ENCODE peak calls at places on chromosomes 7 and 10, in four cellular contexts. B is fibroblast of lung, S is spleen, Y is dorsolateral prefrontal cortex. D is an unnamed sample.
A peak's percentile ranks its signal among the peaks of the same experiment; 100 is the strongest.

GRCh38 chr7:134515569-134516468 is 11.5 kb upstream of the AKR1B10 start:
- DNase-seq in B (peak; percentile 87), S (no peak), Y (no peak), D (no peak)

GRCh38 chr7:139471740-139472353 is 11.6 kb downstream of the KLRG2 start:
- DNase-seq in B (peak; percentile 63), S (no peak), Y (no peak), D (no peak)

GRCh38 chr7:51263631-51264484 is 52.8 kb downstream of the COBL start:
- DNase-seq in B (no peak), S (no peak), Y (no peak), D (no peak)

GRCh38 chr7:121313793-121314676 is 14.8 kb upstream of the WNT16 start:
- DNase-seq in B (peak; percentile 41), S (no peak), Y (no peak), D (no peak)

GRCh38 chr7:138999414-138999813 is 18.2 kb upstream of the KIAA1549 start:
- DNase-seq in B (no peak), S (no peak), Y (no peak), D (no peak)

GRCh38 chr10:113650172-113650571 is 13.7 kb downstream of the NRAP start:
- DNase-seq in B (no peak), S (no peak), Y (no peak), D (no peak)

GRCh38 chr10:69748621-69749020 is 53.1 kb upstream of the COL13A1 start:
- DNase-seq in B (peak; percentile 13), S (no peak), Y (no peak), D (no peak)

GRCh38 chr7:24722386-24723177 is 34.7 kb downstream of the GSDME start:
- DNase-seq in B (peak; percentile 44), S (peak; percentile 74), Y (no peak), D (peak; percentile 21)

GRCh38 chr7:73612598-73613269 is 11.6 kb downstream of the MLXIPL start:
- DNase-seq in B (peak; percentile 25), S (no peak), Y (no peak), D (no peak)

GRCh38 chr10:131065673-131066331 is 245.7 kb downstream of the TCERG1L start:
- DNase-seq in B (no peak), S (peak; percentile 18), Y (no peak), D (no peak)

GRCh38 chr7:45078199-45078681 is 10.5 kb downstream of the NACAD start:
- DNase-seq in B (no peak), S (no peak), Y (no peak), D (no peak)

GRCh38 chr7:10910447-10910846 is 63.2 kb upstream of the PHF14 start:
- DNase-seq in B (no peak), S (no peak), Y (no peak), D (no peak)

GRCh38 chr7:123030631-123031030 is 35.1 kb upstream of the TAS2R16 start:
- DNase-seq in B (no peak), S (no peak), Y (no peak), D (no peak)

GRCh38 chr7:158043461-158044155 is 544.0 kb downstream of the PTPRN2 start:
- DNase-seq in B (no peak), S (peak; percentile 47), Y (no peak), D (no peak)

GRCh38 chr10:11776080-11776479 is 33.9 kb downstream of the ECHDC3 start:
- DNase-seq in B (peak; percentile 35), S (no peak), Y (no peak), D (no peak)

GRCh38 chr10:118216071-118216470 is 126.1 kb downstream of the FAM204A start:
- DNase-seq in B (no peak), S (no peak), Y (no peak), D (no peak)

GRCh38 chr10:69974551-69975155 is 78.0 kb upstream of the MACROH2A2 start:
- DNase-seq in B (peak; percentile 81), S (no peak), Y (no peak), D (no peak)

GRCh38 chr10:97757471-97757870 is 14.3 kb downstream of the SFRP5 start:
- DNase-seq in B (no peak), S (no peak), Y (no peak), D (no peak)

GRCh38 chr10:126233721-126234120 is 154.6 kb downstream of the ADAM12 start:
- DNase-seq in B (no peak), S (no peak), Y (no peak), D (no peak)

GRCh38 chr10:1069680-1070079 is 13.5 kb downstream of the WDR37 start:
- DNase-seq in B (no peak), S (no peak), Y (no peak), D (no peak)

DNA sequence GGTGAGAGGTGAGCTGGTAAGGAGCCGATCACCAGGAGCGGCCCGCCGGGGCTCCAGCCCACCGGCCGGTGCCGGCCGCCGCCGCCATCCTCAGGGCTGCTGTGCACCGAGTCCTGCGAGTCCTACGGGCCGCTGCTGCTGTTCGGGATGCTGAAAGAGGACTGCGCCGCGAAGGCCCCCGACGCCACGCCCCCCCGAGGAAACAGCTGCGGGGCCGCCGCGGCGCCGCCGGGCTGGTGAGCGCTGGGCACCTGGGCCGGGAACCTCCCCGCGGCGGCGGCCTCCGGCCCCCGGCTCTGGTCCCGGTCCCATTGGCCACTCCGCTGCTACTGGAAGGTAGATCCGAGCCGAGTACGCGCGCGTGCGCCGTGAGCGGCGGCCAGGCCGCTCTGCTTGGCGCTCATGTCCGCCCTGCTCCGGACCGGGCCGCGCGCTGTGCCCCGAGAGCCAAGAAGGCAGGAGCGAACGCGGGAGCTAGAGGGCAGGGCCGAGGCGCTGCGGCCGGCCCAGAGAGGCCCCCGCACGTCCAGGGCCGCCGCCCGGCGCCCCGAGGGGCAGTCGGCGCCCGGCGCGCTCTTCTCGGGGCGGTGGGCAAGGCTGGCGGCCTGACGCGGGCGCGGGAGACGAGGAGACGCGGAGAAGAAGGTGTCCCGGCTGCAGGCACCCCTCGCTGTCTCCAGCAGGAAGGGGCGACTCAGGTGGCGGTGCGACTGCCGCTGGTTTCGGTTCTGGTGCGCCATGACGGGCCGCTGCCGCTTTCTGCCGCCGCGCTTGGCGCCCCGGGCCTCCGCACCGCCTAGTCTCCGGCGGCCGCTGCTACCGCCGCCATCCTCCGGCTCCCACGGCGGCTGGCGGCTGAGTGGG is 121.3 kb upstream of the WIPF3 start:
- DNase-seq in B (peak; percentile 75), S (peak; percentile 92), Y (peak; percentile 61), D (no peak)
- H3K27ac ChIP-seq in B (peak overlapping the region; percentile 20), S (peak overlapping the region; percentile 72), Y (peak overlapping the region; percentile 98), D (peak overlapping the region; percentile 82)

DNA sequence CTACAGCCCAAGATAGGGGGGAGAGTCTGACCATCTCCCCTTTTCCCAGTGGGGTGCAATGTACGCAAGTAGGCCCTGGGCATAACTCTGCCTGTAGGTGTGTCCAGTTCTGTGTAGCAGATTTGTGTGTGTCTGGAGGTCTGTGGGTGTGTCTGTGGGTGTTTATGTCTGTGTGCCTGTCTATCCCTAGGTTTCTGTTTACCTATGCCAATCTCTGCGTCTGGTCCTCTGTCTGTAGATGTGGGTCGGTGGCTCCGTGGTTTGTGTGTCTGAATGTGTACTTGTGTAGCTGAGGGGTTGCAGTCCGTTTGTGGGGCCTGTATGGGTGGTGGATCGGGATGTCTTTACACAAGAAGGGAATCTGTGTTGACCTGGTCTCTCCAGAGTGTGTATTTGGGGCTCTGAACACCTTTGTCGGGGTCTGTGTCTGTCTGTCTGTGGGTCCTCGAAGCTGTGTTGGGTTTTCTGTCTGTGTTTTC is 948 bp downstream of the NYAP1 start:
- DNase-seq in B (no peak), S (no peak), Y (no peak), D (no peak)
- H3K27ac ChIP-seq in B (no peak overlapping the region), S (no peak overlapping the region), Y (peak overlapping the region; percentile 84), D (peak overlapping the region; percentile 71)

GRCh38 chr10:102603946-102604345 is 40.3 kb upstream of the TRIM8 start:
- DNase-seq in B (no peak), S (no peak), Y (no peak), D (no peak)
- H3K27ac ChIP-seq in B (peak overlapping the region; percentile 52), S (no peak overlapping the region), Y (no peak overlapping the region), D (peak overlapping the region; percentile 70)

GRCh38 chr7:148711191-148712102 is 12.7 kb downstream of the CUL1 start:
- DNase-seq in B (no peak), S (no peak), Y (no peak), D (no peak)
- H3K27ac ChIP-seq in B (no peak overlapping the region), S (no peak overlapping the region), Y (no peak overlapping the region), D (no peak overlapping the region)

GRCh38 chr7:104976966-104977636 is 36.9 kb upstream of the KMT2E start:
- DNase-seq in B (no peak), S (no peak), Y (no peak), D (no peak)

GRCh38 chr7:104971290-104972071 is 42.5 kb upstream of the KMT2E start:
- DNase-seq in B (peak; percentile 56), S (no peak), Y (no peak), D (no peak)

GRCh38 chr7:104973227-104973626 is 40.8 kb upstream of the KMT2E start:
- DNase-seq in B (peak; percentile 46), S (no peak), Y (no peak), D (no peak)

GRCh38 chr7:104972510-104972909 is 41.5 kb upstream of the KMT2E start:
- DNase-seq in B (peak; percentile 82), S (no peak), Y (no peak), D (no peak)

GRCh38 chr7:104973909-104974415 is 40.0 kb upstream of the KMT2E start:
- DNase-seq in B (peak; percentile 94), S (no peak), Y (no peak), D (no peak)
- H3K27ac ChIP-seq in B (peak overlapping the region; percentile 83), S (no peak overlapping the region), Y (peak overlapping the region; percentile 41), D (peak overlapping the region; percentile 11)

DNA sequence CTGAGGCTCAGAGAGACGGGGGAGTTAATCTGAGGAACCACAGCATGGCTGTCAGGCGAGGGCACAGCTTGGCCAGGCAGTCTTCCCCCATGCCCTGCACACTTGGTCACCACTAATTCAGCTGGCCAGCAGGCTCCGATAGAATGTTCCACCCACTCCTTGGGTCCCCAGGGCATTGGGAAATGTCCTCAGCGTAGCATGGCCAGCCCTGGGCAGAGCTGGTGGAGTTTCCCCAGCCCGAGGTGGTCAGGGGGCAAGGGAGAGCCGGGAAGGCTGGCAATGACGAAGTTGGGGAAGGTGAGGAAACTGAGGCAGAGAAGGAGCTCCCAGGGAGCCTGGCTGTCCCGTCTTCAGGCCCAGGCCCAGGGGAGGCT is 12.1 kb upstream of the GRIFIN start:
- DNase-seq in B (no peak), S (peak; percentile 55), Y (no peak), D (no peak)
- H3K27ac ChIP-seq in B (no peak overlapping the region), S (no peak overlapping the region), Y (no peak overlapping the region), D (no peak overlapping the region)

GRCh38 chr10:4371691-4372295 is 454.2 kb upstream of the AKR1E2 start:
- DNase-seq in B (peak; percentile 9), S (no peak), Y (no peak), D (no peak)
- H3K27ac ChIP-seq in B (peak overlapping the region; percentile 63), S (no peak overlapping the region), Y (no peak overlapping the region), D (no peak overlapping the region)

GRCh38 chr7:132065973-132066611 is 509.7 kb upstream of the PODXL start:
- DNase-seq in B (peak; percentile 25), S (no peak), Y (no peak), D (no peak)
- H3K27ac ChIP-seq in B (peak overlapping the region; percentile 77), S (no peak overlapping the region), Y (peak overlapping the region; percentile 64), D (no peak overlapping the region)

DNA sequence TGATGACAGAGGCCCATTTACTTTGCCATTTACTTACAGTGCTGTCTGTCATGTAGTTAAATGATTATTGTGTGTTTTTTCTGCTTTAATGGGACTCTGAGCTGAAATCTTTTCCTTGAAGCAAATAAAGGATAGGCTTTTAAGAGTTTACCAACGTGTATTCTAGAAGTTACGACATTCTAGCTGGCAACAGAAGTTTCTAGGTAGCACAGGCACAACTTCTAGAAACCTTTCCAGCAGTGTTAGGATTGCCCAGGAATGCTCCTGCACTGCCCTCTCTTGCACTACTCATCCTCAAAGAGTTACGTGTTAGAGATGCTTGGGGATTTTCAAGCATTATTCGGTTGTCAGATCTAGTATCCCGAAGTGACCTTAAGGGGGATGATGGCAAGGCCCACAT is 42.5 kb upstream of the TMEM236 start:
- DNase-seq in B (no peak), S (no peak), Y (no peak), D (no peak)
- H3K27ac ChIP-seq in B (no peak overlapping the region), S (no peak overlapping the region), Y (no peak overlapping the region), D (no peak overlapping the region)